ENCODE peak calls at places on chromosomes 11 and 22, in eight cellular contexts. One of them, this sample, is unnamed.

GRCh38 chr11:12122083-12122482 is 11.7 kb downstream of the MICAL2 start:
- DNase-seq in NCI-H1436: no peak
- DNase-seq in GM19239: no peak
- DNase-seq in frontal cortex: no peak
- DNase-seq in NCI-H1105: no peak
- DNase-seq in RWPE2: no peak
- DNase-seq in BE2C: peak; percentile 8
- DNase-seq in AG08395: no peak
- DNase-seq in this sample: no peak

GRCh38 chr11:107858217-107859070 is at the start of gene SLC35F2:
- DNase-seq in BE2C: peak; percentile 78
- DNase-seq in frontal cortex: no peak
- DNase-seq in AG08395: peak; percentile 55
- DNase-seq in GM19239: peak; percentile 68
- DNase-seq in NCI-H1105: peak; percentile 86
- DNase-seq in NCI-H1436: peak; percentile 46
- DNase-seq in RWPE2: peak; percentile 77
- DNase-seq in this sample: peak; percentile 40

GRCh38 chr22:44037519-44038370 is 13.6 kb downstream of the PARVB start:
- DNase-seq in NCI-H1105: no peak
- DNase-seq in RWPE2: peak; percentile 75
- DNase-seq in NCI-H1436: no peak
- DNase-seq in GM19239: no peak
- DNase-seq in frontal cortex: no peak
- DNase-seq in BE2C: no peak
- DNase-seq in AG08395: peak; percentile 95
- DNase-seq in this sample: peak; percentile 93

GRCh38 chr11:59770324-59770723 is 15.1 kb downstream of the STX3 start:
- DNase-seq in frontal cortex: no peak
- DNase-seq in BE2C: no peak
- DNase-seq in RWPE2: no peak
- DNase-seq in GM19239: no peak
- DNase-seq in NCI-H1436: no peak
- DNase-seq in NCI-H1105: no peak
- DNase-seq in AG08395: no peak
- DNase-seq in this sample: no peak

GRCh38 chr22:23113847-23114720 is 27.7 kb downstream of the RSPH14 start:
- DNase-seq in RWPE2: no peak
- DNase-seq in NCI-H1105: no peak
- DNase-seq in BE2C: no peak
- DNase-seq in GM19239: no peak
- DNase-seq in AG08395: no peak
- DNase-seq in frontal cortex: peak; percentile 49
- DNase-seq in NCI-H1436: no peak
- DNase-seq in this sample: no peak

GRCh38 chr11:121391914-121392313 is 60.2 kb upstream of the SORL1 start:
- DNase-seq in AG08395: no peak
- DNase-seq in frontal cortex: no peak
- DNase-seq in GM19239: no peak
- DNase-seq in RWPE2: no peak
- DNase-seq in NCI-H1105: no peak
- DNase-seq in BE2C: no peak
- DNase-seq in NCI-H1436: no peak
- DNase-seq in this sample: no peak

GRCh38 chr11:501683-502287 is 5.3 kb downstream of the RNH1 start:
- DNase-seq in BE2C: no peak
- DNase-seq in NCI-H1105: no peak
- DNase-seq in frontal cortex: no peak
- DNase-seq in NCI-H1436: no peak
- DNase-seq in AG08395: no peak
- DNase-seq in GM19239: no peak
- DNase-seq in RWPE2: peak; percentile 52
- DNase-seq in this sample: no peak

GRCh38 chr11:44623321-44623715 is 57.9 kb downstream of the CD82 start:
- DNase-seq in RWPE2: no peak
- DNase-seq in frontal cortex: no peak
- DNase-seq in GM19239: no peak
- DNase-seq in NCI-H1436: no peak
- DNase-seq in BE2C: no peak
- DNase-seq in NCI-H1105: no peak
- DNase-seq in AG08395: no peak
- DNase-seq in this sample: no peak

GRCh38 chr11:88175004-88175706 is at the start of gene RAB38:
- DNase-seq in GM19239: no peak
- DNase-seq in BE2C: peak; percentile 44
- DNase-seq in NCI-H1105: peak; percentile 30
- DNase-seq in frontal cortex: no peak
- DNase-seq in RWPE2: peak; percentile 82
- DNase-seq in AG08395: no peak
- DNase-seq in NCI-H1436: peak; percentile 12
- DNase-seq in this sample: no peak

GRCh38 chr11:100383357-100383865 is 303.7 kb upstream of the ARHGAP42 start:
- DNase-seq in AG08395: no peak
- DNase-seq in frontal cortex: no peak
- DNase-seq in GM19239: no peak
- DNase-seq in NCI-H1436: no peak
- DNase-seq in BE2C: no peak
- DNase-seq in NCI-H1105: no peak
- DNase-seq in RWPE2: no peak
- DNase-seq in this sample: no peak

GRCh38 chr11:37504066-37504611 is 906.1 kb upstream of the RAG2 start:
- DNase-seq in BE2C: no peak
- DNase-seq in NCI-H1105: no peak
- DNase-seq in RWPE2: peak; percentile 55
- DNase-seq in NCI-H1436: no peak
- DNase-seq in AG08395: no peak
- DNase-seq in GM19239: peak; percentile 4
- DNase-seq in frontal cortex: no peak
- DNase-seq in this sample: peak; percentile 52

GRCh38 chr11:86738615-86739014 is 61.7 kb upstream of the PRSS23 start:
- DNase-seq in frontal cortex: no peak
- DNase-seq in NCI-H1105: no peak
- DNase-seq in RWPE2: no peak
- DNase-seq in NCI-H1436: no peak
- DNase-seq in GM19239: no peak
- DNase-seq in AG08395: no peak
- DNase-seq in BE2C: no peak
- DNase-seq in this sample: no peak

GRCh38 chr11:134628426-134628825 is 216.4 kb upstream of the B3GAT1 start:
- DNase-seq in AG08395: no peak
- DNase-seq in NCI-H1105: no peak
- DNase-seq in frontal cortex: no peak
- DNase-seq in GM19239: no peak
- DNase-seq in BE2C: no peak
- DNase-seq in NCI-H1436: no peak
- DNase-seq in RWPE2: no peak
- DNase-seq in this sample: no peak

GRCh38 chr11:27722117-27722844 is 22.0 kb upstream of the BDNF start:
- DNase-seq in NCI-H1105: peak; percentile 16
- DNase-seq in NCI-H1436: no peak
- DNase-seq in GM19239: no peak
- DNase-seq in RWPE2: no peak
- DNase-seq in AG08395: peak; percentile 31
- DNase-seq in BE2C: peak; percentile 8
- DNase-seq in frontal cortex: no peak
- DNase-seq in this sample: peak; percentile 43

GRCh38 chr11:74142624-74143023 is 28.2 kb downstream of the C2CD3 start:
- DNase-seq in RWPE2: no peak
- DNase-seq in NCI-H1436: no peak
- DNase-seq in NCI-H1105: no peak
- DNase-seq in GM19239: no peak
- DNase-seq in BE2C: no peak
- DNase-seq in AG08395: peak; percentile 16
- DNase-seq in frontal cortex: no peak
- DNase-seq in this sample: no peak

GRCh38 chr22:50267591-50268390 is 2.4 kb downstream of the MAPK11 start:
- DNase-seq in BE2C: no peak
- DNase-seq in frontal cortex: no peak
- DNase-seq in NCI-H1436: no peak
- DNase-seq in NCI-H1105: no peak
- DNase-seq in AG08395: peak; percentile 92
- DNase-seq in GM19239: no peak
- DNase-seq in RWPE2: no peak
- DNase-seq in this sample: peak; percentile 47

This sample was measured in AG10803.